ENCODE peak calls at places on chromosomes 7 and 10, in eight cellular contexts. One of them, this sample, is unnamed. For H3K27me3, the result is how much of the 10 kb centered on the place peaks cover.

GRCh38 chr7:46633816-46634215 is 712.7 kb upstream of the IGFBP3 start:
- DNase-seq in GM23248: peak
- DNase-seq in IMR-90: peak
- DNase-seq in brain microvascular endothelial cell: no peak
- DNase-seq in dorsolateral prefrontal cortex: no peak
- DNase-seq in neuronal stem cell: no peak
- DNase-seq in CD4-positive, alpha-beta T cell: no peak
- DNase-seq in esophagus muscularis mucosa: peak
- DNase-seq in this sample: no peak

GRCh38 chr7:47511698-47512370 is 70.1 kb downstream of the TNS3 start:
- DNase-seq in GM23248: no peak
- DNase-seq in IMR-90: no peak
- DNase-seq in brain microvascular endothelial cell: no peak
- DNase-seq in dorsolateral prefrontal cortex: no peak
- DNase-seq in neuronal stem cell: no peak
- DNase-seq in CD4-positive, alpha-beta T cell: no peak
- DNase-seq in esophagus muscularis mucosa: no peak
- DNase-seq in this sample: no peak

GRCh38 chr10:90857635-90858488 is at the start of gene HTR7:
- DNase-seq in GM23248: peak
- DNase-seq in IMR-90: peak
- DNase-seq in brain microvascular endothelial cell: peak
- DNase-seq in dorsolateral prefrontal cortex: peak
- DNase-seq in neuronal stem cell: peak
- DNase-seq in CD4-positive, alpha-beta T cell: peak
- DNase-seq in esophagus muscularis mucosa: no peak
- DNase-seq in this sample: peak

GRCh38 chr7:92763636-92764423 is 72.5 kb downstream of the CDK6 start:
- DNase-seq in GM23248: peak
- DNase-seq in IMR-90: peak
- DNase-seq in brain microvascular endothelial cell: peak
- DNase-seq in dorsolateral prefrontal cortex: no peak
- DNase-seq in neuronal stem cell: no peak
- DNase-seq in CD4-positive, alpha-beta T cell: no peak
- DNase-seq in esophagus muscularis mucosa: no peak
- DNase-seq in this sample: peak

GRCh38 chr7:65827366-65827765 is 45.5 kb upstream of the VKORC1L1 start:
- DNase-seq in GM23248: peak
- DNase-seq in IMR-90: peak
- DNase-seq in brain microvascular endothelial cell: no peak
- DNase-seq in dorsolateral prefrontal cortex: no peak
- DNase-seq in neuronal stem cell: no peak
- DNase-seq in CD4-positive, alpha-beta T cell: no peak
- DNase-seq in esophagus muscularis mucosa: no peak
- DNase-seq in this sample: no peak

GRCh38 chr10:123521076-123521475 is 145.1 kb upstream of the GPR26 start:
- DNase-seq in GM23248: no peak
- DNase-seq in IMR-90: no peak
- DNase-seq in brain microvascular endothelial cell: no peak
- DNase-seq in dorsolateral prefrontal cortex: no peak
- DNase-seq in neuronal stem cell: no peak
- DNase-seq in CD4-positive, alpha-beta T cell: no peak
- DNase-seq in esophagus muscularis mucosa: peak
- DNase-seq in this sample: no peak

GRCh38 chr7:35356495-35356894 is 102.6 kb upstream of the TBX20 start:
- DNase-seq in GM23248: no peak
- DNase-seq in IMR-90: no peak
- DNase-seq in brain microvascular endothelial cell: no peak
- DNase-seq in dorsolateral prefrontal cortex: no peak
- DNase-seq in neuronal stem cell: no peak
- DNase-seq in CD4-positive, alpha-beta T cell: no peak
- DNase-seq in esophagus muscularis mucosa: no peak
- DNase-seq in this sample: no peak

GRCh38 chr7:130891254-130892094 is 157.5 kb upstream of the KLF14 start:
- DNase-seq in GM23248: peak
- DNase-seq in IMR-90: peak
- DNase-seq in brain microvascular endothelial cell: peak
- DNase-seq in dorsolateral prefrontal cortex: no peak
- DNase-seq in neuronal stem cell: no peak
- DNase-seq in CD4-positive, alpha-beta T cell: no peak
- DNase-seq in esophagus muscularis mucosa: no peak
- DNase-seq in this sample: peak

GRCh38 chr10:14772399-14772798 is 2.3 kb downstream of the FAM107B start:
- DNase-seq in GM23248: no peak
- DNase-seq in IMR-90: no peak
- DNase-seq in brain microvascular endothelial cell: no peak
- DNase-seq in dorsolateral prefrontal cortex: no peak
- DNase-seq in neuronal stem cell: no peak
- DNase-seq in CD4-positive, alpha-beta T cell: no peak
- DNase-seq in esophagus muscularis mucosa: peak
- DNase-seq in this sample: no peak

GRCh38 chr10:5485948-5486851 is 13.2 kb downstream of the CALML5 start:
- DNase-seq in GM23248: no peak
- DNase-seq in IMR-90: no peak
- DNase-seq in brain microvascular endothelial cell: no peak
- DNase-seq in dorsolateral prefrontal cortex: no peak
- DNase-seq in neuronal stem cell: no peak
- DNase-seq in CD4-positive, alpha-beta T cell: no peak
- DNase-seq in esophagus muscularis mucosa: no peak
- DNase-seq in this sample: no peak

GRCh38 chr7:139799586-139799985 is 21.8 kb upstream of the HIPK2 start:
- DNase-seq in GM23248: peak
- DNase-seq in IMR-90: no peak
- DNase-seq in brain microvascular endothelial cell: no peak
- DNase-seq in dorsolateral prefrontal cortex: no peak
- DNase-seq in neuronal stem cell: no peak
- DNase-seq in CD4-positive, alpha-beta T cell: no peak
- DNase-seq in esophagus muscularis mucosa: no peak
- DNase-seq in this sample: no peak

GRCh38 chr10:123150229-123150985 is 2.5 kb downstream of the HMX2 start:
- DNase-seq in GM23248: no peak
- DNase-seq in IMR-90: no peak
- DNase-seq in brain microvascular endothelial cell: no peak
- DNase-seq in dorsolateral prefrontal cortex: no peak
- DNase-seq in neuronal stem cell: peak
- DNase-seq in CD4-positive, alpha-beta T cell: no peak
- DNase-seq in esophagus muscularis mucosa: no peak
- DNase-seq in this sample: no peak

GRCh38 chr7:151849008-151849878 is 27.7 kb downstream of the PRKAG2 start:
- DNase-seq in GM23248: no peak
- DNase-seq in IMR-90: no peak
- DNase-seq in brain microvascular endothelial cell: no peak
- DNase-seq in dorsolateral prefrontal cortex: no peak
- DNase-seq in neuronal stem cell: no peak
- DNase-seq in CD4-positive, alpha-beta T cell: no peak
- DNase-seq in esophagus muscularis mucosa: no peak
- DNase-seq in this sample: no peak

GRCh38 chr7:105350906-105351305 is 37.8 kb downstream of the SRPK2 start:
- DNase-seq in GM23248: no peak
- DNase-seq in IMR-90: no peak
- DNase-seq in brain microvascular endothelial cell: no peak
- DNase-seq in dorsolateral prefrontal cortex: no peak
- DNase-seq in neuronal stem cell: no peak
- DNase-seq in CD4-positive, alpha-beta T cell: no peak
- DNase-seq in esophagus muscularis mucosa: no peak
- DNase-seq in this sample: no peak

GRCh38 chr10:86520871-86521619 is 547 bp downstream of the WAPL start:
- DNase-seq in GM23248: peak
- DNase-seq in IMR-90: peak
- DNase-seq in brain microvascular endothelial cell: peak
- DNase-seq in dorsolateral prefrontal cortex: peak
- DNase-seq in neuronal stem cell: no peak
- DNase-seq in CD4-positive, alpha-beta T cell: peak
- DNase-seq in esophagus muscularis mucosa: no peak
- DNase-seq in this sample: peak

GRCh38 chr7:33744293-33744692 is 161.0 kb upstream of the BMPER start:
- DNase-seq in GM23248: peak
- DNase-seq in IMR-90: peak
- DNase-seq in brain microvascular endothelial cell: no peak
- DNase-seq in dorsolateral prefrontal cortex: no peak
- DNase-seq in neuronal stem cell: no peak
- DNase-seq in CD4-positive, alpha-beta T cell: no peak
- DNase-seq in esophagus muscularis mucosa: no peak
- DNase-seq in this sample: no peak

GRCh38 chr7:83161851-83162401 is 758 bp downstream of the PCLO start:
- DNase-seq in GM23248: no peak
- DNase-seq in IMR-90: no peak
- DNase-seq in brain microvascular endothelial cell: no peak
- DNase-seq in dorsolateral prefrontal cortex: no peak
- DNase-seq in neuronal stem cell: no peak
- DNase-seq in CD4-positive, alpha-beta T cell: no peak
- DNase-seq in esophagus muscularis mucosa: no peak
- DNase-seq in this sample: no peak

GRCh38 chr7:116687801-116688201 is 15.8 kb downstream of the MET start:
- DNase-seq in GM23248: peak
- DNase-seq in IMR-90: peak
- DNase-seq in brain microvascular endothelial cell: peak
- DNase-seq in dorsolateral prefrontal cortex: no peak
- DNase-seq in neuronal stem cell: peak
- DNase-seq in CD4-positive, alpha-beta T cell: no peak
- DNase-seq in esophagus muscularis mucosa: no peak
- DNase-seq in this sample: peak

GRCh38 chr7:83410989-83411591 is 237.8 kb downstream of the SEMA3E start:
- DNase-seq in GM23248: peak
- DNase-seq in IMR-90: peak
- DNase-seq in brain microvascular endothelial cell: peak
- DNase-seq in dorsolateral prefrontal cortex: no peak
- DNase-seq in neuronal stem cell: peak
- DNase-seq in CD4-positive, alpha-beta T cell: no peak
- DNase-seq in esophagus muscularis mucosa: no peak
- DNase-seq in this sample: peak

GRCh38 chr10:58802047-58802446 is 289.4 kb downstream of the BICC1 start:
- DNase-seq in GM23248: no peak
- DNase-seq in IMR-90: no peak
- DNase-seq in brain microvascular endothelial cell: no peak
- DNase-seq in dorsolateral prefrontal cortex: no peak
- DNase-seq in neuronal stem cell: no peak
- DNase-seq in CD4-positive, alpha-beta T cell: no peak
- DNase-seq in esophagus muscularis mucosa: no peak
- DNase-seq in this sample: no peak

GRCh38 chr7:157335991-157336382 is 817 bp upstream of the DNAJB6 start:
- DNase-seq in GM23248: no peak
- DNase-seq in IMR-90: no peak
- DNase-seq in brain microvascular endothelial cell: no peak
- DNase-seq in dorsolateral prefrontal cortex: no peak
- DNase-seq in neuronal stem cell: no peak
- DNase-seq in CD4-positive, alpha-beta T cell: no peak
- DNase-seq in esophagus muscularis mucosa: no peak
- DNase-seq in this sample: no peak

GRCh38 chr10:131093795-131094366 is 217.6 kb downstream of the TCERG1L start:
- DNase-seq in GM23248: no peak
- DNase-seq in IMR-90: no peak
- DNase-seq in brain microvascular endothelial cell: no peak
- DNase-seq in dorsolateral prefrontal cortex: no peak
- DNase-seq in neuronal stem cell: no peak
- DNase-seq in CD4-positive, alpha-beta T cell: no peak
- DNase-seq in esophagus muscularis mucosa: no peak
- DNase-seq in this sample: no peak
- H3K27me3 ChIP-seq in GM23248: under half
- H3K27me3 ChIP-seq in IMR-90: under half
- H3K27me3 ChIP-seq in brain microvascular endothelial cell: under half
- H3K27me3 ChIP-seq in dorsolateral prefrontal cortex: under half
- H3K27me3 ChIP-seq in neuronal stem cell: under half
- H3K27me3 ChIP-seq in CD4-positive, alpha-beta T cell: under half
- H3K27me3 ChIP-seq in esophagus muscularis mucosa: under half
- H3K27me3 ChIP-seq in this sample: under half

DNA sequence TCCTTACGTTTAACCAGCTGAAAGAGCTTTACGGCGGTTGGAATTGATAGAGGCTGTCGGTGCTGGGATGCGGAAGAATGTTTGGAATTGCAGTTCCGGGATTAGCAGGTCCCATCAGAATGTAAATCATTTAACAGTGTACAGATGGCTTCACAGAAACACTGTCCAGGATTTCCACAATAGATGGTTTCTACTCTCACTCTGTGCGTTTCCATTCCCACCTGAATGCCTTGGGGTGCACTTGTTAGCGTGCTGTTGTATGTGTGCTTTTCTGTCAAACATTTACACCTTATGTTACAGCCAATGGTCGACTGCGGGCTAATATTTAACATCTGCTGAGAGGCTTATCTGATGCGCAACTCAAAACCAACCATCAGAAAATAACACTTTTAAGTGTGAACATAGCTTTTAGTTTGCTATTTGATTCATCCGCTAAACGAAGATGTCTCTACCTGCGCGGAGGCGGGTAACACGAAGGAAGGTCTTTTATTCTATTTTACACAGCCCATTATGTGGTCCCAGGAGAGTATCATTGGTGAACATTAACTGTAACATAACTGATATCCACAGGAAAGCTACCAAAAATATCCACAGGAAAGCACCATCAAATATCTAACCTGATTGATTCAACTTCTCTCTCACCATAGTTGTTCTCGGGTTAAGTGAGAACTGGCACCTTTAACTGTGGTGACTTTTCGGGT is 179.0 kb downstream of the PRPF18 start:
- DNase-seq in GM23248: no peak
- DNase-seq in IMR-90: no peak
- DNase-seq in brain microvascular endothelial cell: no peak
- DNase-seq in dorsolateral prefrontal cortex: no peak
- DNase-seq in neuronal stem cell: no peak
- DNase-seq in CD4-positive, alpha-beta T cell: no peak
- DNase-seq in esophagus muscularis mucosa: no peak
- DNase-seq in this sample: no peak
- H3K27ac ChIP-seq in GM23248: no peak
- H3K27ac ChIP-seq in IMR-90: no peak
- H3K27ac ChIP-seq in brain microvascular endothelial cell: no peak
- H3K27ac ChIP-seq in dorsolateral prefrontal cortex: no peak
- H3K27ac ChIP-seq in neuronal stem cell: no peak
- H3K27ac ChIP-seq in CD4-positive, alpha-beta T cell: no peak
- H3K27ac ChIP-seq in esophagus muscularis mucosa: no peak
- H3K27ac ChIP-seq in this sample: no peak

DNA sequence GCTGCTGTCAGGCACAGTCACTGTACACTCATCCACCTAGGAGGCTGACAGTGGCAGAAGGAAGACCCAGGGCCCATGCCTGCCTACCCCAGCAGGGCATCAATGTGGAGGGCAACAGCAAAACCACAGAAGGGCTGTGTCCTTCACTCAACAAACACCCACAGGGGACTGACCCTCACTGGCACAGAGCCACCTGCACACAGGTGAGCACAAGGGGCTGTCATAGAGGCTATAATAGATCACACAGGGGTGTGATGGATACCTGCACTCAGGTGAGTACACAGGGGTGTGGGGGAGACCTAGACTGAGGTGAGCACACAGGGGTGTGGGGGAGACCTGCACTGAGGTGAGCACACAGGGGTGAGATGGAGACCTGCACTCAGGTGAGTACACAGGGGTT is 132.8 kb upstream of the TCERG1L start:
- DNase-seq in GM23248: no peak
- DNase-seq in IMR-90: no peak
- DNase-seq in brain microvascular endothelial cell: no peak
- DNase-seq in dorsolateral prefrontal cortex: peak
- DNase-seq in neuronal stem cell: no peak
- DNase-seq in CD4-positive, alpha-beta T cell: no peak
- DNase-seq in esophagus muscularis mucosa: no peak
- DNase-seq in this sample: no peak
- H3K27me3 ChIP-seq in GM23248: under half
- H3K27me3 ChIP-seq in IMR-90: under half
- H3K27me3 ChIP-seq in brain microvascular endothelial cell: under half
- H3K27me3 ChIP-seq in dorsolateral prefrontal cortex: under half
- H3K27me3 ChIP-seq in neuronal stem cell: under half
- H3K27me3 ChIP-seq in CD4-positive, alpha-beta T cell: under half
- H3K27me3 ChIP-seq in esophagus muscularis mucosa: under half
- H3K27me3 ChIP-seq in this sample: under half

GRCh38 chr7:128041203-128041602 is 10.0 kb upstream of the LRRC4 start:
- DNase-seq in GM23248: peak
- DNase-seq in IMR-90: peak
- DNase-seq in brain microvascular endothelial cell: peak
- DNase-seq in dorsolateral prefrontal cortex: no peak
- DNase-seq in neuronal stem cell: no peak
- DNase-seq in CD4-positive, alpha-beta T cell: no peak
- DNase-seq in esophagus muscularis mucosa: no peak
- DNase-seq in this sample: no peak
- H3K27ac ChIP-seq in GM23248: no peak
- H3K27ac ChIP-seq in IMR-90: no peak
- H3K27ac ChIP-seq in brain microvascular endothelial cell: no peak
- H3K27ac ChIP-seq in dorsolateral prefrontal cortex: peak
- H3K27ac ChIP-seq in neuronal stem cell: no peak
- H3K27ac ChIP-seq in CD4-positive, alpha-beta T cell: no peak
- H3K27ac ChIP-seq in esophagus muscularis mucosa: no peak
- H3K27ac ChIP-seq in this sample: no peak